ENCODE peak calls at places on chromosomes 11 and 22, in five cellular contexts. G, K, B, S and F are unnamed samples.

GRCh38 chr22:23182289-23183106 is 2.2 kb downstream of the BCR start:
- DNase-seq in S (peak), K (no peak), B (no peak), G (no peak), F (no peak)

GRCh38 chr11:61543606-61544306 is 35.2 kb downstream of the LRRC10B start:
- DNase-seq in K (no peak), S (no peak), G (no peak), B (peak), F (no peak)

GRCh38 chr11:20672575-20672974 is 3.2 kb downstream of the NELL1 start:
- DNase-seq in G (no peak), K (peak), S (no peak), B (peak), F (peak)

GRCh38 chr11:62622476-62622875 is 690 bp upstream of the B3GAT3 start:
- DNase-seq in G (no peak), B (no peak), K (no peak), S (no peak), F (no peak)

GRCh38 chr11:1054143-1055108 is 17.9 kb upstream of the MUC6 start:
- DNase-seq in S (no peak), K (no peak), G (no peak), B (no peak), F (no peak)

GRCh38 chr11:19243601-19244000 is 2.9 kb upstream of the E2F8 start:
- DNase-seq in B (no peak), S (no peak), K (no peak), G (no peak), F (no peak)

GRCh38 chr22:44245867-44246266 is 65.1 kb downstream of the PARVG start:
- DNase-seq in S (no peak), B (no peak), K (no peak), G (no peak), F (no peak)

GRCh38 chr22:24894220-24894975 is 52.1 kb downstream of the LHFPL7 start:
- DNase-seq in S (no peak), B (peak), K (no peak), G (no peak), F (peak)

GRCh38 chr11:82732734-82733443 is 775 bp downstream of the FAM181B start:
- DNase-seq in G (no peak), K (peak), S (no peak), B (no peak), F (no peak)

GRCh38 chr22:46774456-46775363 is 12.3 kb downstream of the TBC1D22A start:
- DNase-seq in G (no peak), S (no peak), K (no peak), B (no peak), F (no peak)

DNA sequence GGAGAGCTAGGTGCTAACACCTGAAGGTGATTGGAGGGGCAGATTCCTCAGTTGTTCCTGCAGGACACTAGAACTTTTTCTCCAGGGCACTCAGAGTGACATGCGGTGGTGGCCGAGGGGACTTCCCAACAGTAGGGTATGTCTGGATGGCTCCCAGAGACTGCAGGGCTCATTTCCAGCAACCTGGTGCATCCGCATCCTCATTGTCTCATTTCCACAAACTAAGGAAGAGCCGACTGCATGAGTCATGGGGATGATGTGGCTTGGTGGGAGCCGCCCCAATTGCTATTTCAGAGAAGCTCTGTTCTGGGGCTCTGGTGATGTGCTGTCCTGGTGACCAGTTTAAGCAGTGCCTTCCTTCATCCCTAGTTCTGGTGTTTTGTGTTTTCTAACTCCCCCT is 2.8 kb upstream of the ROBO4 start:
- DNase-seq in K (no peak), G (no peak), B (peak), S (no peak), F (peak)
- TF ChIP-seq ATF3 in K (no peak), G (no peak), B (no peak), S (no peak), F (no peak)

DNA sequence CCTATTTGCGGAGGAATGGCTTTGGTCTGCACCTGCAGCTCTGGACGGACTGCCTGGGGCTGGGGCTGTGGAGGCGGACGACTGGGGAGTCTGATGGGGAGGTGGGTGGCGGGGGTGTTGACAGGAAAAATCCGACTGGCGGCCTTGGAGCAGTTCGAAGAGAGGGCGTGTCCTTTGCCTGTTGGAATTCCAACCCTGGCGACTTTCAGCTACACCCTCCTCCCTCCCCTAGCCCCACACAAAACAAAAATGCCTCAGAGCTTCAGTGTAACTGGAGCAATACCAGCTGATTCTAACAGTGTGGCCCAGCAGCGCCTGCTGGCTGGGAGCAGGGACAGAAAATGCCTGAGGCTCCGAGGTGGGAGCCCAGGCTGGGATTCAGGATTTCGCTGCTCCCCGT is 85.4 kb downstream of the ATXN10 start:
- DNase-seq in B (no peak), G (peak), S (no peak), K (no peak), F (no peak)
- H3K4me2 ChIP-seq in B (no peak), G (peak), S (no peak), K (no peak), F (no peak)

DNA sequence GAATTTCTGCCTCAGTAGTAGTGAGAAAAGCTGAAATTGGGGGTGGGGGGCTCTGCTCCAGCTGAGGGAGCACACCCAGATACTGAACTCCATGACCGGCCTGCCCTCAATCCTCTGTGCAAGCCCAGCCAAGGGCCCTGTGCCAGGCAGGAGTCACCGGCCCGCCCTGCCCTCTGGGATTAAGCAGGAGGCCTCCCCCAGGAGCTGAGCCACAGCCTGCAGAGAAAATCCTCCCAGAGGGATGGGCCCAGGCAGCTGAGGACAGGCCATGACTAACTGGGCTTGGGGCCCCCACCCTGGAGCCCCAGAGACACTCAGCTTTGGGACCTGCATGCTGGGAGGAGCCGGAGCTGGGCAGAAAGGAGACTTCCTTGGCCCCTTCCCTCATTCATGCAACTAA is 48.8 kb downstream of the MN1 start:
- DNase-seq in B (no peak), S (no peak), G (no peak), K (no peak), F (no peak)
- TF ChIP-seq ATF3 in B (no peak), S (no peak), G (no peak), K (no peak), F (no peak)

GRCh38 chr22:45441158-45441557 is 27.7 kb downstream of the RIBC2 start:
- DNase-seq in K (no peak), S (no peak), G (no peak), B (peak), F (peak)

GRCh38 chr22:45429921-45430775 is 16.7 kb downstream of the RIBC2 start:
- DNase-seq in G (no peak), B (no peak), S (no peak), K (no peak), F (no peak)

GRCh38 chr22:45430871-45431270 is 17.4 kb downstream of the RIBC2 start:
- DNase-seq in G (no peak), B (no peak), K (no peak), S (no peak), F (no peak)

GRCh38 chr22:45438364-45438763 is 24.9 kb downstream of the RIBC2 start:
- DNase-seq in K (no peak), B (no peak), G (no peak), S (no peak), F (no peak)

DNA sequence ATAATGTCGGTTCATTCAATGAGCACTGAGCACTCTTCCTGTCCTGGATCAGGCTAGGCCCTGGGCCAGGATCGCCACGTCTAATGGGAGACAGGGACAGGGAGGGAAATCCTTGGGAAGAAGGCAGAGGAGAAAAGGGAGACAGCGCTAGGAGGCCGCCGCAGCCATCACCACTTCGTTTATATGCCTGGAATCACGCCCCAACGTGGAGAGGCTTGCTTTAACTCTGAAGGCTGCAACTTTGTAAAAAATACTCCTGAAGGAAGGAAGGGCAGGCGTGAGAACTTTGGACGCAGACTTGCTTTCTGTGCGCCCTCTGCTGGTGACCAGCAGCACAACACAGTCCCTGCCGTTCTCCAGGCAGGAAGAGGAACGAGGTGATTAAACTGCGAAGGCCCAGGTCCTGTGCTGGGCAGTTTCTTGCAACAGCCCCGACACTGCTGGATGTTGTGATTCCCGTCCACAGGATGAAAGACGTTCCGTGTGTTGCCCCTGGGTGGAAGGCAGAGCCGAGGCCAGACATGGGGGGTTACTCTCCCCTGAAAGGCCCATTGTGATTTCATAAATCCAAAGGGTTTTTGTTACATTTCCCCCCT is 22.1 kb downstream of the RIBC2 start:
- DNase-seq in S (peak), K (peak), B (peak), G (peak), F (peak)
- H3K4me2 ChIP-seq in S (no peak), K (no peak), B (peak), G (no peak), F (peak)

GRCh38 chr11:113675003-113675471 is 31.1 kb downstream of the TMPRSS5 start:
- DNase-seq in S (peak), G (no peak), K (no peak), B (no peak), F (no peak)
- TF ChIP-seq ATF3 in S (no peak), G (no peak), K (no peak), B (no peak), F (no peak)

GRCh38 chr11:111407652-111408051 is 28.6 kb upstream of the POU2AF1 start:
- DNase-seq in B (no peak), K (no peak), G (no peak), S (no peak), F (no peak)

GRCh38 chr11:111409915-111410314 is 30.8 kb upstream of the POU2AF1 start:
- DNase-seq in K (no peak), S (peak), B (no peak), G (no peak), F (no peak)

GRCh38 chr11:111411456-111411855 is 32.4 kb upstream of the POU2AF1 start:
- DNase-seq in K (no peak), B (no peak), G (no peak), S (no peak), F (no peak)

GRCh38 chr11:111410951-111411350 is 31.9 kb upstream of the POU2AF1 start:
- DNase-seq in K (no peak), S (no peak), B (no peak), G (no peak), F (no peak)

DNA sequence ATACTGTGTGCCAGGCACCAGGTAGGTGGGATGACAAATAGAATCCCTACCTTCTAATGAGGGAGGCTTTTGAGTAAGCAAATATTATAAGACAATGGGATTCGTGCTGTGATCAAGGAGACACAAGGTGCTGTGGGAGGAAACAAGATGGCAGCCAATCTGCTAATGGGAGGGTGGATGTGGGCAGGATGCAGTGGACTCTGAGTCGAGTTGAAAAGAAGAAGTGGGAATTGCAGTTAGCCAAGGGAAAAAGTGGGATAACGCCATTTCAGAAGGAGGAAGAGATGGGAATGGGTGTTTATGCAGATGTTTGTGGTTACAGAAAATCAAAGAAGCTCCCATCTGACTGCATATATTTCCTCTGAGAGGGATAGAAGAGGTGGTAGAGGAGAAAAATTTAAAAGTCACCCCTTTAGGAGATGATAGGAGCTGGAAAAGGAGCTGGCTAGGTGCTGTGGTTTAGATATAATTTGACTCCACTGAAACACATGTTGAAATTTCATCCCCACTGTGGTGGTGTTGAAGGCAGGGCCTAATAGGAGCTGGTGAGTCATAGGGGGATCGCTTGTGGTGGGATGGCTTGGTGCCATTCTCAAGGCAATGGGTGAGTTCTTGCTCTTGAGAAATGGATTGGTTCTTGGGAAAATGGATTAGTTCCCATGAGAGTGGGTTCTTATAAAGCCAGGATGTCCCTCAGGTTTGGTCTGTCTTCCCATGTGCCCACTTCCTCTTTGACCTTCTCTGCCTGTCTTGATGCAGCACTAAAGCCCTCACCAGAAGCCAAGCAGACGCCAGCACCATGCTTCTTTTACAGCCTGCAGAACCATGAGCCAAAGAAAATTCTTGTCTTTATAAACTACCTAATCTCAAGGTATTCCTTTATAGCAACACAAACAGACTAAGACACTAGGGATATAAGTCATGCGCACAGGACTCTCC is 30.0 kb upstream of the POU2AF1 start:
- DNase-seq in S (peak), B (no peak), G (no peak), K (no peak), F (no peak)
- H3K4me2 ChIP-seq in S (peak), B (no peak), G (no peak), K (no peak), F (no peak)

DNA sequence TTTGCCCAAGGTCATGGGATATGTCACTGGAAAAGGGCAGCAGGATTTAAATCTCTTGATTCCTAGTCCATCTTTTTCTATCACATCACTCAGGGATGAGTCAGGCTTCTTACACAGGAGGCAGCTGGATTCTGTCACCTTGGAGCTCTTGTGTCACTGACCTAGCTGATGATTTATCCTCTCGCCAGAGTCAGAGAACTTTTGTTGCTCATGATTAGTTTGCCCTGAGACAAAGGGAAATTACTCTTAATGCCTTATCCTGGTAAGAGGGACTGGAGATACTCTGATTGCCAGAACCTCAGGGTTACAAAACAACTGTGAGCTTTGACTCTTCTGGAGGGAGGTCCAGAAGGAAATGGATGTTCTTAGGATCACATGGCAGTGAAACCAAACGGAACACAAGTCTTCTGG is 10.1 kb downstream of the COA4 start:
- DNase-seq in G (no peak), S (no peak), K (no peak), B (peak), F (peak)
- TF ChIP-seq ATF3 in G (no peak), S (no peak), K (no peak), B (no peak), F (no peak)

DNA sequence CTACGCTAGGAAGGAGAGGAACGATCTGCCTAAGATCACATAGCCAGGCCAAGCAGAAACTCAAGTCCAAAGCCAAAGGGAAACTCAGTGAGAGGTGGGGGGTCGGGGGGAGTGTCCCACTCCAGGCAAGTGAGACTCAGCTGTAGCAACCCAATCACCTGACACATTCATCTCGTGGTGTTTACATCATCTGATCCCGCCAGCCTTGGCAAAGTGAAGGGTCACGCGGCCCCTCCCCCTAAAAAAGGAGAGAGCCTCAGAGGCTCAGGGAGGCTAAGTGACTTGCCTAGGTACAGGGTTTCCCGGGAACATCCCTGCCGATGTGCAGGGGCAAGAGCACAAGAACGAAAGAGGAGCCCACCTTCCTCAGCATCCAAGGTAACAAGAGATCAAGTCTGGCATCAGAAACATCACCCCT is 21.5 kb downstream of the MYH9 start:
- DNase-seq in G (no peak), S (no peak), K (no peak), B (no peak), F (no peak)
- H3K4me2 ChIP-seq in G (peak), S (no peak), K (no peak), B (no peak), F (peak)